ENCODE peak calls at places on chromosomes 2 and 18, in ten cellular contexts. One of them, this sample, is unnamed.

GRCh38 chr2:18682681-18683080 is 93.3 kb upstream of the NT5C1B start:
- DNase-seq in K562: no peak
- DNase-seq in sigmoid colon: no peak
- DNase-seq in suprapubic skin: no peak
- DNase-seq in ovary: no peak
- DNase-seq in esophagus muscularis mucosa: no peak
- DNase-seq in transverse colon: no peak
- DNase-seq in stomach: no peak
- DNase-seq in GM12878: no peak
- DNase-seq in A549: no peak
- DNase-seq in this sample: no peak

GRCh38 chr2:29117636-29118303 is 2.6 kb downstream of the CLIP4 start:
- DNase-seq in GM12878: no peak
- DNase-seq in ovary: no peak
- DNase-seq in transverse colon: no peak
- DNase-seq in esophagus muscularis mucosa: no peak
- DNase-seq in stomach: no peak
- DNase-seq in suprapubic skin: no peak
- DNase-seq in sigmoid colon: no peak
- DNase-seq in A549: peak
- DNase-seq in K562: no peak
- DNase-seq in this sample: no peak

GRCh38 chr2:238077292-238077691 is 16.5 kb downstream of the SCLY start:
- DNase-seq in K562: no peak
- DNase-seq in stomach: no peak
- DNase-seq in esophagus muscularis mucosa: no peak
- DNase-seq in A549: no peak
- DNase-seq in ovary: no peak
- DNase-seq in GM12878: no peak
- DNase-seq in sigmoid colon: no peak
- DNase-seq in suprapubic skin: no peak
- DNase-seq in transverse colon: no peak
- DNase-seq in this sample: no peak

GRCh38 chr2:171515672-171516298 is 6.5 kb upstream of the CYBRD1 start:
- DNase-seq in sigmoid colon: no peak
- DNase-seq in GM12878: no peak
- DNase-seq in ovary: no peak
- DNase-seq in A549: no peak
- DNase-seq in suprapubic skin: no peak
- DNase-seq in stomach: no peak
- DNase-seq in esophagus muscularis mucosa: no peak
- DNase-seq in K562: peak
- DNase-seq in transverse colon: no peak
- DNase-seq in this sample: no peak

GRCh38 chr2:4690913-4691312 is 987.5 kb downstream of the DCDC2C start:
- DNase-seq in K562: no peak
- DNase-seq in transverse colon: no peak
- DNase-seq in esophagus muscularis mucosa: no peak
- DNase-seq in sigmoid colon: no peak
- DNase-seq in GM12878: no peak
- DNase-seq in ovary: no peak
- DNase-seq in suprapubic skin: no peak
- DNase-seq in stomach: no peak
- DNase-seq in A549: no peak
- DNase-seq in this sample: no peak

GRCh38 chr2:85584354-85584856 is at the start of gene VAMP5:
- DNase-seq in GM12878: no peak
- DNase-seq in esophagus muscularis mucosa: no peak
- DNase-seq in suprapubic skin: no peak
- DNase-seq in stomach: peak
- DNase-seq in sigmoid colon: peak
- DNase-seq in transverse colon: peak
- DNase-seq in K562: no peak
- DNase-seq in A549: no peak
- DNase-seq in ovary: peak
- DNase-seq in this sample: no peak

GRCh38 chr18:25843791-25844190 is 246.6 kb downstream of the SS18 start:
- DNase-seq in stomach: no peak
- DNase-seq in esophagus muscularis mucosa: no peak
- DNase-seq in A549: no peak
- DNase-seq in sigmoid colon: no peak
- DNase-seq in GM12878: no peak
- DNase-seq in suprapubic skin: no peak
- DNase-seq in transverse colon: no peak
- DNase-seq in ovary: no peak
- DNase-seq in K562: no peak
- DNase-seq in this sample: no peak

GRCh38 chr2:224749136-224749535 is 33.0 kb upstream of the CCDC195 start:
- DNase-seq in esophagus muscularis mucosa: no peak
- DNase-seq in suprapubic skin: no peak
- DNase-seq in K562: no peak
- DNase-seq in stomach: no peak
- DNase-seq in ovary: no peak
- DNase-seq in sigmoid colon: no peak
- DNase-seq in GM12878: no peak
- DNase-seq in transverse colon: no peak
- DNase-seq in A549: peak
- DNase-seq in this sample: no peak

GRCh38 chr18:49321800-49322461 is 138.5 kb downstream of the DYM start:
- DNase-seq in GM12878: no peak
- DNase-seq in suprapubic skin: no peak
- DNase-seq in K562: no peak
- DNase-seq in sigmoid colon: no peak
- DNase-seq in transverse colon: no peak
- DNase-seq in ovary: no peak
- DNase-seq in esophagus muscularis mucosa: no peak
- DNase-seq in stomach: no peak
- DNase-seq in A549: no peak
- DNase-seq in this sample: no peak

GRCh38 chr2:155442755-155443372 is 744.4 kb downstream of the KCNJ3 start:
- DNase-seq in suprapubic skin: no peak
- DNase-seq in sigmoid colon: no peak
- DNase-seq in GM12878: no peak
- DNase-seq in esophagus muscularis mucosa: no peak
- DNase-seq in K562: peak
- DNase-seq in transverse colon: no peak
- DNase-seq in A549: no peak
- DNase-seq in stomach: no peak
- DNase-seq in ovary: no peak
- DNase-seq in this sample: no peak

GRCh38 chr2:75238670-75239330 is 39.5 kb upstream of the TACR1 start:
- DNase-seq in K562: no peak
- DNase-seq in esophagus muscularis mucosa: no peak
- DNase-seq in suprapubic skin: no peak
- DNase-seq in sigmoid colon: no peak
- DNase-seq in A549: peak
- DNase-seq in stomach: no peak
- DNase-seq in ovary: no peak
- DNase-seq in GM12878: no peak
- DNase-seq in transverse colon: no peak
- DNase-seq in this sample: no peak

GRCh38 chr2:65033178-65033577 is 23.0 kb upstream of the CEP68 start:
- DNase-seq in transverse colon: no peak
- DNase-seq in K562: peak
- DNase-seq in GM12878: no peak
- DNase-seq in stomach: no peak
- DNase-seq in suprapubic skin: no peak
- DNase-seq in ovary: no peak
- DNase-seq in esophagus muscularis mucosa: no peak
- DNase-seq in sigmoid colon: no peak
- DNase-seq in A549: no peak
- DNase-seq in this sample: no peak

GRCh38 chr18:75226301-75226955 is 15.8 kb downstream of the TSHZ1 start:
- DNase-seq in ovary: no peak
- DNase-seq in A549: no peak
- DNase-seq in suprapubic skin: no peak
- DNase-seq in esophagus muscularis mucosa: no peak
- DNase-seq in K562: peak
- DNase-seq in sigmoid colon: no peak
- DNase-seq in transverse colon: no peak
- DNase-seq in GM12878: no peak
- DNase-seq in stomach: no peak
- DNase-seq in this sample: no peak

GRCh38 chr2:12504443-12504842 is 212.3 kb upstream of the TRIB2 start:
- DNase-seq in suprapubic skin: no peak
- DNase-seq in A549: no peak
- DNase-seq in sigmoid colon: no peak
- DNase-seq in stomach: no peak
- DNase-seq in transverse colon: no peak
- DNase-seq in GM12878: peak
- DNase-seq in ovary: no peak
- DNase-seq in esophagus muscularis mucosa: no peak
- DNase-seq in K562: peak
- DNase-seq in this sample: no peak

GRCh38 chr2:98869868-98870267 is 66.2 kb downstream of the CRACDL start:
- DNase-seq in suprapubic skin: peak
- DNase-seq in transverse colon: peak
- DNase-seq in K562: no peak
- DNase-seq in stomach: peak
- DNase-seq in ovary: no peak
- DNase-seq in sigmoid colon: no peak
- DNase-seq in A549: no peak
- DNase-seq in esophagus muscularis mucosa: peak
- DNase-seq in GM12878: no peak
- DNase-seq in this sample: no peak

GRCh38 chr2:98871506-98871905 is 64.5 kb downstream of the CRACDL start:
- DNase-seq in suprapubic skin: no peak
- DNase-seq in GM12878: no peak
- DNase-seq in stomach: no peak
- DNase-seq in transverse colon: no peak
- DNase-seq in sigmoid colon: no peak
- DNase-seq in K562: no peak
- DNase-seq in esophagus muscularis mucosa: peak
- DNase-seq in ovary: no peak
- DNase-seq in A549: no peak
- DNase-seq in this sample: no peak

GRCh38 chr2:98869272-98869641 is 66.8 kb downstream of the CRACDL start:
- DNase-seq in GM12878: no peak
- DNase-seq in sigmoid colon: no peak
- DNase-seq in K562: no peak
- DNase-seq in ovary: no peak
- DNase-seq in suprapubic skin: peak
- DNase-seq in esophagus muscularis mucosa: peak
- DNase-seq in A549: peak
- DNase-seq in stomach: peak
- DNase-seq in transverse colon: peak
- DNase-seq in this sample: no peak

GRCh38 chr2:98872526-98872925 is 63.5 kb downstream of the CRACDL start:
- DNase-seq in esophagus muscularis mucosa: peak
- DNase-seq in K562: no peak
- DNase-seq in transverse colon: no peak
- DNase-seq in suprapubic skin: no peak
- DNase-seq in sigmoid colon: no peak
- DNase-seq in ovary: no peak
- DNase-seq in GM12878: no peak
- DNase-seq in A549: no peak
- DNase-seq in stomach: no peak
- DNase-seq in this sample: no peak

GRCh38 chr2:98870516-98871158 is 65.4 kb downstream of the CRACDL start:
- DNase-seq in transverse colon: no peak
- DNase-seq in sigmoid colon: no peak
- DNase-seq in stomach: no peak
- DNase-seq in GM12878: no peak
- DNase-seq in A549: no peak
- DNase-seq in suprapubic skin: no peak
- DNase-seq in K562: peak
- DNase-seq in ovary: no peak
- DNase-seq in esophagus muscularis mucosa: peak
- DNase-seq in this sample: no peak
- TF ChIP-seq EP300 in transverse colon: no peak
- TF ChIP-seq EP300 in sigmoid colon: no peak
- TF ChIP-seq EP300 in stomach: no peak
- TF ChIP-seq EP300 in GM12878: no peak
- TF ChIP-seq EP300 in A549: no peak
- TF ChIP-seq EP300 in suprapubic skin: no peak
- TF ChIP-seq EP300 in K562: no peak
- TF ChIP-seq EP300 in ovary: no peak
- TF ChIP-seq EP300 in esophagus muscularis mucosa: no peak
- TF ChIP-seq EP300 in this sample: no peak

GRCh38 chr2:126239560-126239959 is 416.4 kb upstream of the GYPC start:
- DNase-seq in transverse colon: no peak
- DNase-seq in suprapubic skin: no peak
- DNase-seq in K562: no peak
- DNase-seq in sigmoid colon: no peak
- DNase-seq in stomach: no peak
- DNase-seq in A549: no peak
- DNase-seq in ovary: no peak
- DNase-seq in esophagus muscularis mucosa: no peak
- DNase-seq in GM12878: no peak
- DNase-seq in this sample: no peak
- TF ChIP-seq CTCF in transverse colon: no peak
- TF ChIP-seq CTCF in suprapubic skin: no peak
- TF ChIP-seq CTCF in K562: no peak
- TF ChIP-seq CTCF in sigmoid colon: no peak
- TF ChIP-seq CTCF in stomach: no peak
- TF ChIP-seq CTCF in A549: no peak
- TF ChIP-seq CTCF in ovary: no peak
- TF ChIP-seq CTCF in esophagus muscularis mucosa: no peak
- TF ChIP-seq CTCF in GM12878: no peak
- TF ChIP-seq CTCF in this sample: no peak

DNA sequence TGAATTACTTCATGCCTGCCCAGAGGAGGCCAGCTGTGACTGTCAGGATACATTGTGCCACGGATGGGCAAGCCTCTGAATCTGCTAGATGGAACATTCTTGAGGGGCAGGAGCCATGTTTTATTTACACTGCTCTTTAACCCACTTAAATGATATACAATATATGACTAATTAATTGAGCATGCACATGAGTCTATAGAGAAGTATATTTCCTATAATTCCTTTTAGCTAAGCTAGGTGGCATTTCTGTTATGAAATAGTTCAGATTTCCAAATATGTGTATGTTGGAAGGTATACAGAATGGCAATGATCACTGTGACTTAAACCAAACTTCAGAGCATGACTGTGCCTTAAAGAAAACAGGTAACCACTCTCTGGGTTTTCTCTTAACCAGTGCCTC is 131.7 kb downstream of the RAB3GAP1 start:
- DNase-seq in transverse colon: no peak
- DNase-seq in A549: no peak
- DNase-seq in GM12878: no peak
- DNase-seq in ovary: no peak
- DNase-seq in suprapubic skin: no peak
- DNase-seq in esophagus muscularis mucosa: no peak
- DNase-seq in sigmoid colon: no peak
- DNase-seq in K562: no peak
- DNase-seq in stomach: no peak
- DNase-seq in this sample: no peak
- TF ChIP-seq POLR2A in transverse colon: no peak
- TF ChIP-seq POLR2A in A549: no peak
- TF ChIP-seq POLR2A in GM12878: no peak
- TF ChIP-seq POLR2A in ovary: no peak
- TF ChIP-seq POLR2A in suprapubic skin: no peak
- TF ChIP-seq POLR2A in esophagus muscularis mucosa: no peak
- TF ChIP-seq POLR2A in sigmoid colon: no peak
- TF ChIP-seq POLR2A in K562: no peak
- TF ChIP-seq POLR2A in stomach: no peak
- TF ChIP-seq POLR2A in this sample: no peak

DNA sequence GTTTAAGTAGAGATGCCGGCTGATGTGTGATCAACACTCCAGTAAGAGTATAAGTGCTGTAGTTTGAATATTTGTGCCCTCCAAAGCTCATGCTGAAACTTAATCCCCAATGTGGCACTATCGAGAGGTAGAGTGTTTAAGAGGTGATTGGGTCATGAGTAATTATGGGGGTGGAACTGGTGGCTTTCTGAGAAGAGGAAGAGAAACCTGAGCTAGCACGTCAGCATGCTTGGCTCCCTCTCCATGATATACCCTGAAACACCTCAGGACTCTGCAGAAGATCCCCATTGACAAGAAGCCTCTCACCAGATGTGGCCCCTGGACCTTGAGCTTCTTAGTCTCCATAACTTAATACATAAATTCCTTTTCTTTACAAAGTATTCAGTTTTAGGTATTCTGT is 584.8 kb downstream of the TSN start:
- DNase-seq in stomach: no peak
- DNase-seq in ovary: no peak
- DNase-seq in K562: no peak
- DNase-seq in suprapubic skin: no peak
- DNase-seq in sigmoid colon: no peak
- DNase-seq in A549: no peak
- DNase-seq in GM12878: peak
- DNase-seq in transverse colon: no peak
- DNase-seq in esophagus muscularis mucosa: no peak
- DNase-seq in this sample: no peak
- TF ChIP-seq EP300 in stomach: no peak
- TF ChIP-seq EP300 in ovary: no peak
- TF ChIP-seq EP300 in K562: no peak
- TF ChIP-seq EP300 in suprapubic skin: no peak
- TF ChIP-seq EP300 in sigmoid colon: no peak
- TF ChIP-seq EP300 in A549: no peak
- TF ChIP-seq EP300 in GM12878: peak
- TF ChIP-seq EP300 in transverse colon: no peak
- TF ChIP-seq EP300 in esophagus muscularis mucosa: no peak
- TF ChIP-seq EP300 in this sample: no peak